ENCODE peak calls at places on chromosomes 13 and 19, in ten cellular contexts. One of them, this sample, is unnamed.
A peak's percentile ranks its signal among the peaks of the same experiment; 100 is the strongest.

GRCh38 chr13:26759156-26759906 is 1.3 kb downstream of the GPR12 start:
- DNase-seq in brain microvascular endothelial cell: no peak
- DNase-seq in GM03348: no peak
- DNase-seq in GM12891: no peak
- DNase-seq in hypothalamus: no peak
- DNase-seq in stimulated activated CD4-positive, alpha-beta T cell treated with anti-CD3 and anti-CD28 coated beads, Interleukin-15, amount 100 ng/mL, for 1 hour: no peak
- DNase-seq in renal cortical epithelial cell: no peak
- DNase-seq in neural crest cell: no peak
- DNase-seq in fibroblast of the conjunctiva: no peak
- DNase-seq in RWPE1: no peak
- DNase-seq in this sample: no peak

GRCh38 chr19:15419413-15420025 is 731 bp upstream of the AKAP8L start:
- DNase-seq in brain microvascular endothelial cell: no peak
- DNase-seq in GM03348: peak; percentile 44
- DNase-seq in GM12891: no peak
- DNase-seq in hypothalamus: no peak
- DNase-seq in stimulated activated CD4-positive, alpha-beta T cell treated with anti-CD3 and anti-CD28 coated beads, Interleukin-15, amount 100 ng/mL, for 1 hour: no peak
- DNase-seq in renal cortical epithelial cell: no peak
- DNase-seq in neural crest cell: no peak
- DNase-seq in fibroblast of the conjunctiva: no peak
- DNase-seq in RWPE1: no peak
- DNase-seq in this sample: no peak

GRCh38 chr13:82627183-82627582 is 1255.1 kb downstream of the SLITRK1 start:
- DNase-seq in brain microvascular endothelial cell: peak; percentile 6
- DNase-seq in GM03348: no peak
- DNase-seq in GM12891: no peak
- DNase-seq in hypothalamus: no peak
- DNase-seq in stimulated activated CD4-positive, alpha-beta T cell treated with anti-CD3 and anti-CD28 coated beads, Interleukin-15, amount 100 ng/mL, for 1 hour: no peak
- DNase-seq in renal cortical epithelial cell: no peak
- DNase-seq in neural crest cell: no peak
- DNase-seq in fibroblast of the conjunctiva: peak; percentile 53
- DNase-seq in RWPE1: peak; percentile 1
- DNase-seq in this sample: no peak

GRCh38 chr19:28960986-28961705 is 251.8 kb downstream of the UQCRFS1 start:
- DNase-seq in brain microvascular endothelial cell: peak; percentile 53
- DNase-seq in GM03348: peak; percentile 50
- DNase-seq in GM12891: no peak
- DNase-seq in hypothalamus: no peak
- DNase-seq in stimulated activated CD4-positive, alpha-beta T cell treated with anti-CD3 and anti-CD28 coated beads, Interleukin-15, amount 100 ng/mL, for 1 hour: no peak
- DNase-seq in renal cortical epithelial cell: peak; percentile 88
- DNase-seq in neural crest cell: no peak
- DNase-seq in fibroblast of the conjunctiva: no peak
- DNase-seq in RWPE1: no peak
- DNase-seq in this sample: peak; percentile 62

GRCh38 chr13:83440465-83440864 is 441.8 kb downstream of the SLITRK1 start:
- DNase-seq in brain microvascular endothelial cell: no peak
- DNase-seq in GM03348: no peak
- DNase-seq in GM12891: no peak
- DNase-seq in hypothalamus: no peak
- DNase-seq in stimulated activated CD4-positive, alpha-beta T cell treated with anti-CD3 and anti-CD28 coated beads, Interleukin-15, amount 100 ng/mL, for 1 hour: no peak
- DNase-seq in renal cortical epithelial cell: no peak
- DNase-seq in neural crest cell: no peak
- DNase-seq in fibroblast of the conjunctiva: no peak
- DNase-seq in RWPE1: no peak
- DNase-seq in this sample: no peak

GRCh38 chr13:42894765-42895181 is 97.3 kb downstream of the EPSTI1 start:
- DNase-seq in brain microvascular endothelial cell: peak; percentile 51
- DNase-seq in GM03348: peak; percentile 15
- DNase-seq in GM12891: no peak
- DNase-seq in hypothalamus: no peak
- DNase-seq in stimulated activated CD4-positive, alpha-beta T cell treated with anti-CD3 and anti-CD28 coated beads, Interleukin-15, amount 100 ng/mL, for 1 hour: no peak
- DNase-seq in renal cortical epithelial cell: peak; percentile 52
- DNase-seq in neural crest cell: no peak
- DNase-seq in fibroblast of the conjunctiva: peak; percentile 73
- DNase-seq in RWPE1: peak; percentile 10
- DNase-seq in this sample: no peak

GRCh38 chr19:10145031-10145430 is 25.3 kb upstream of the EIF3G start:
- DNase-seq in brain microvascular endothelial cell: no peak
- DNase-seq in GM03348: no peak
- DNase-seq in GM12891: no peak
- DNase-seq in hypothalamus: no peak
- DNase-seq in stimulated activated CD4-positive, alpha-beta T cell treated with anti-CD3 and anti-CD28 coated beads, Interleukin-15, amount 100 ng/mL, for 1 hour: no peak
- DNase-seq in renal cortical epithelial cell: no peak
- DNase-seq in neural crest cell: no peak
- DNase-seq in fibroblast of the conjunctiva: no peak
- DNase-seq in RWPE1: no peak
- DNase-seq in this sample: no peak

GRCh38 chr13:59038824-59039223 is 1124.9 kb downstream of the DIAPH3 start:
- DNase-seq in brain microvascular endothelial cell: peak; percentile 45
- DNase-seq in GM03348: no peak
- DNase-seq in GM12891: no peak
- DNase-seq in hypothalamus: no peak
- DNase-seq in stimulated activated CD4-positive, alpha-beta T cell treated with anti-CD3 and anti-CD28 coated beads, Interleukin-15, amount 100 ng/mL, for 1 hour: no peak
- DNase-seq in renal cortical epithelial cell: peak; percentile 40
- DNase-seq in neural crest cell: no peak
- DNase-seq in fibroblast of the conjunctiva: no peak
- DNase-seq in RWPE1: peak; percentile 8
- DNase-seq in this sample: peak; percentile 1

GRCh38 chr19:46493236-46494114 is 2.2 kb downstream of the PNMA8B start:
- DNase-seq in brain microvascular endothelial cell: no peak
- DNase-seq in GM03348: peak; percentile 48
- DNase-seq in GM12891: no peak
- DNase-seq in hypothalamus: no peak
- DNase-seq in stimulated activated CD4-positive, alpha-beta T cell treated with anti-CD3 and anti-CD28 coated beads, Interleukin-15, amount 100 ng/mL, for 1 hour: no peak
- DNase-seq in renal cortical epithelial cell: no peak
- DNase-seq in neural crest cell: no peak
- DNase-seq in fibroblast of the conjunctiva: no peak
- DNase-seq in RWPE1: no peak
- DNase-seq in this sample: no peak

GRCh38 chr13:45295536-45295935 is 45.4 kb downstream of the TPT1 start:
- DNase-seq in brain microvascular endothelial cell: no peak
- DNase-seq in GM03348: no peak
- DNase-seq in GM12891: no peak
- DNase-seq in hypothalamus: no peak
- DNase-seq in stimulated activated CD4-positive, alpha-beta T cell treated with anti-CD3 and anti-CD28 coated beads, Interleukin-15, amount 100 ng/mL, for 1 hour: no peak
- DNase-seq in renal cortical epithelial cell: peak; percentile 92
- DNase-seq in neural crest cell: no peak
- DNase-seq in fibroblast of the conjunctiva: no peak
- DNase-seq in RWPE1: no peak
- DNase-seq in this sample: no peak

GRCh38 chr13:110400786-110401533 is 93.9 kb downstream of the COL4A2 start:
- DNase-seq in brain microvascular endothelial cell: no peak
- DNase-seq in GM03348: peak; percentile 60
- DNase-seq in GM12891: no peak
- DNase-seq in hypothalamus: no peak
- DNase-seq in stimulated activated CD4-positive, alpha-beta T cell treated with anti-CD3 and anti-CD28 coated beads, Interleukin-15, amount 100 ng/mL, for 1 hour: no peak
- DNase-seq in renal cortical epithelial cell: no peak
- DNase-seq in neural crest cell: no peak
- DNase-seq in fibroblast of the conjunctiva: no peak
- DNase-seq in RWPE1: no peak
- DNase-seq in this sample: no peak

GRCh38 chr19:36051236-36051635 is 2.8 kb downstream of the THAP8 start:
- DNase-seq in brain microvascular endothelial cell: no peak
- DNase-seq in GM03348: no peak
- DNase-seq in GM12891: no peak
- DNase-seq in hypothalamus: no peak
- DNase-seq in stimulated activated CD4-positive, alpha-beta T cell treated with anti-CD3 and anti-CD28 coated beads, Interleukin-15, amount 100 ng/mL, for 1 hour: no peak
- DNase-seq in renal cortical epithelial cell: no peak
- DNase-seq in neural crest cell: no peak
- DNase-seq in fibroblast of the conjunctiva: no peak
- DNase-seq in RWPE1: no peak
- DNase-seq in this sample: peak; percentile 17

GRCh38 chr13:87042946-87043345 is 628.2 kb upstream of the SLITRK5 start:
- DNase-seq in brain microvascular endothelial cell: no peak
- DNase-seq in GM03348: no peak
- DNase-seq in GM12891: no peak
- DNase-seq in hypothalamus: no peak
- DNase-seq in stimulated activated CD4-positive, alpha-beta T cell treated with anti-CD3 and anti-CD28 coated beads, Interleukin-15, amount 100 ng/mL, for 1 hour: no peak
- DNase-seq in renal cortical epithelial cell: no peak
- DNase-seq in neural crest cell: no peak
- DNase-seq in fibroblast of the conjunctiva: no peak
- DNase-seq in RWPE1: peak; percentile 3
- DNase-seq in this sample: no peak

GRCh38 chr13:94620286-94620896 is 18.7 kb downstream of the GPR180 start:
- DNase-seq in brain microvascular endothelial cell: peak; percentile 19
- DNase-seq in GM03348: peak; percentile 23
- DNase-seq in GM12891: no peak
- DNase-seq in hypothalamus: no peak
- DNase-seq in stimulated activated CD4-positive, alpha-beta T cell treated with anti-CD3 and anti-CD28 coated beads, Interleukin-15, amount 100 ng/mL, for 1 hour: no peak
- DNase-seq in renal cortical epithelial cell: peak; percentile 33
- DNase-seq in neural crest cell: peak; percentile 22
- DNase-seq in fibroblast of the conjunctiva: no peak
- DNase-seq in RWPE1: peak; percentile 41
- DNase-seq in this sample: peak; percentile 30

This sample was measured in ACHN.